ENCODE peak calls at places on chromosomes 2 and 18, in five cellular contexts. P is IMR-90, I is GM23338, X is RWPE2, K is hepatocyte. N is an unnamed sample.

GRCh38 chr18:12278765-12279682 is 24.9 kb downstream of the CIDEA start:
- DNase-seq in X (peak; percentile 91), P (peak; percentile 98), K (peak; percentile 83), I (peak; percentile 82), N (peak; percentile 90)

GRCh38 chr2:109703076-109703475 is 88.9 kb downstream of the SOWAHC start:
- DNase-seq in P (no peak), X (no peak), I (no peak), K (no peak), N (no peak)

GRCh38 chr18:61742555-61743429 is 150.0 kb downstream of the RNF152 start:
- DNase-seq in I (no peak), X (no peak), P (no peak), K (no peak), N (no peak)

GRCh38 chr2:96552284-96553175 is 16.0 kb downstream of the ARID5A start:
- DNase-seq in X (no peak), K (no peak), P (no peak), I (no peak), N (no peak)

GRCh38 chr18:40877096-40877495 is 1077.9 kb upstream of the PIK3C3 start:
- DNase-seq in X (no peak), P (peak; percentile 97), I (no peak), K (no peak), N (no peak)

GRCh38 chr18:8232791-8233190 is 376.4 kb upstream of the RAB12 start:
- DNase-seq in X (no peak), P (no peak), K (no peak), I (peak; percentile 36), N (no peak)

GRCh38 chr2:46887028-46887885 is 28.3 kb downstream of the MCFD2 start:
- DNase-seq in X (no peak), K (no peak), P (peak; percentile 60), I (no peak), N (peak; percentile 51)

GRCh38 chr2:127627740-127628571 is 18.0 kb upstream of the GPR17 start:
- DNase-seq in X (no peak), K (no peak), I (no peak), P (no peak), N (no peak)

GRCh38 chr2:237618449-237618848 is 8.9 kb upstream of the LRRFIP1 start:
- DNase-seq in K (no peak), P (peak; percentile 87), I (no peak), X (no peak), N (no peak)

GRCh38 chr2:107412209-107412904 is 414.3 kb upstream of the RGPD4 start:
- DNase-seq in X (no peak), K (no peak), I (no peak), P (no peak), N (no peak)

GRCh38 chr2:64978514-64979268 is 10.5 kb upstream of the SLC1A4 start:
- DNase-seq in X (no peak), I (peak; percentile 50), K (no peak), P (peak; percentile 64), N (no peak)

GRCh38 chr18:35458271-35458670 is 39.5 kb downstream of the INO80C start:
- DNase-seq in K (no peak), P (no peak), I (no peak), X (no peak), N (no peak)

GRCh38 chr2:66127656-66128055 is 307.3 kb upstream of the MEIS1 start:
- DNase-seq in P (no peak), K (no peak), X (no peak), I (peak; percentile 3), N (no peak)

GRCh38 chr18:21509062-21509461 is 91.4 kb downstream of the ESCO1 start:
- DNase-seq in I (no peak), P (no peak), X (no peak), K (no peak), N (no peak)

GRCh38 chr18:58909521-58909920 is 44.8 kb downstream of the ZNF532 start:
- DNase-seq in X (no peak), P (no peak), I (no peak), K (no peak), N (no peak)
- H3K4me1 ChIP-seq in X (peaks cover 14% of the 10 kb centered on the region), P (peaks cover 16% of the 10 kb centered on the region), I (peaks cover 78% of the 10 kb centered on the region), K (peaks cover 18% of the 10 kb centered on the region), N (no peaks in the 10 kb centered on the region)

GRCh38 chr2:174364628-174365027 is 29.9 kb downstream of the SP9 start:
- DNase-seq in P (no peak), I (no peak), K (no peak), X (no peak), N (no peak)

GRCh38 chr2:174368691-174369090 is 26.8 kb upstream of the SCRN3 start:
- DNase-seq in I (no peak), K (no peak), X (no peak), P (no peak), N (no peak)

GRCh38 chr2:174362949-174363348 is 28.2 kb downstream of the SP9 start:
- DNase-seq in K (no peak), I (no peak), X (no peak), P (no peak), N (no peak)

DNA sequence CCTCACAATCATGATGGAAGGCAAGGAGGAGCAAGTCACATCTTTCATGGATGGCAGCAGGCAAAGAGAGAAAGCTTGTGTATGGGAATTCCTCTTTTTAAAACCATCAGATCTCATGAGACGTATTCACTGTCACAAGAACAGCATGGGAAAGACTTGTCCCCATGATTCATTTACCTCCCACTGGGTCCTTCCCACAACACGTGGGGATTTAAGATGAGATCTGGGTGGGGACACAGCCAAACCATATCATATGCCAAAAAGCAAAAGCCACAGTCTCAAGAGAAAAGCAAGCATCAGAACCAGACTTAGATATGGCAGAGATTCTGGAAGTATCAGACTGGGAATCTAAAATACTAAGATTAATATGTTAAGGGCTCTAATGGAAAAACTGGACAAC is 29.9 kb upstream of the SCRN3 start:
- DNase-seq in P (no peak), X (no peak), K (no peak), I (no peak), N (no peak)
- H3K4me1 ChIP-seq in P (no peaks in the 10 kb centered on the region), X (no peaks in the 10 kb centered on the region), K (no peaks in the 10 kb centered on the region), I (no peaks in the 10 kb centered on the region), N (no peaks in the 10 kb centered on the region)

GRCh38 chr2:160375037-160375436 is 118.6 kb downstream of the RBMS1 start:
- DNase-seq in X (no peak), I (no peak), P (peak; percentile 87), K (no peak), N (no peak)
- H3K4me1 ChIP-seq in X (peaks cover 86% of the 10 kb centered on the region), I (peaks cover 77% of the 10 kb centered on the region), P (peaks cover 50% of the 10 kb centered on the region), K (peaks cover 22% of the 10 kb centered on the region), N (peaks cover 6% of the 10 kb centered on the region)

GRCh38 chr2:68158134-68158447 is 403 bp downstream of the PNO1 start:
- DNase-seq in X (no peak), I (no peak), K (no peak), P (no peak), N (no peak)
- H3K4me1 ChIP-seq in X (peaks cover 13% of the 10 kb centered on the region), I (peaks cover 5% of the 10 kb centered on the region), K (peaks cover 13% of the 10 kb centered on the region), P (no peaks in the 10 kb centered on the region), N (peaks cover 3% of the 10 kb centered on the region)

N was measured in Caco-2.